ENCODE peak calls at places on chromosomes 16 and 17, in six cellular contexts. W is EL; X is activated CD8-positive, alpha-beta T cell treated with anti-CD3 and anti-CD28 coated beads, Interleukin-2, amount 10 ng/mL, durations not matched to agents 7 days and 5 days; Y is stimulated activated naive B cell treated with anti-CD40 and anti-IgM and Interleukin-4, amounts not matched to agents 10 μg/mL and 1 μg/mL and 100 μg/mL, for 72 hours; Q is M059J; N is putamen. T is an unnamed sample.

GRCh38 chr17:78736526-78737079 is 45.5 kb downstream of the CYTH1 start:
- DNase-seq in W (no peak), X (peak; percentile 71), Y (peak; percentile 75), Q (no peak), N (no peak), T (peak; percentile 90)

GRCh38 chr17:9676084-9676483 is 30.8 kb downstream of the USP43 start:
- DNase-seq in W (no peak), X (no peak), Y (no peak), Q (no peak), N (no peak), T (no peak)

GRCh38 chr16:23987443-23987842 is 151.7 kb downstream of the PRKCB start:
- DNase-seq in W (no peak), X (peak; percentile 24), Y (peak; percentile 43), Q (no peak), N (no peak), T (no peak)

GRCh38 chr16:49608801-49609200 is 235.2 kb downstream of the C16orf78 start:
- DNase-seq in W (peak; percentile 34), X (no peak), Y (no peak), Q (peak; percentile 53), N (no peak), T (no peak)

GRCh38 chr17:36657763-36658490 is 56.5 kb downstream of the MRM1 start:
- DNase-seq in W (no peak), X (peak; percentile 47), Y (no peak), Q (no peak), N (no peak), T (no peak)

GRCh38 chr17:46178550-46179198 is 14.6 kb downstream of the KANSL1 start:
- DNase-seq in W (peak; percentile 73), X (no peak), Y (no peak), Q (peak; percentile 76), N (no peak), T (no peak)

GRCh38 chr17:11559601-11560000 is 38.7 kb upstream of the DNAH9 start:
- DNase-seq in W (no peak), X (no peak), Y (no peak), Q (no peak), N (no peak), T (no peak)

GRCh38 chr17:37848690-37849616 is 75.3 kb upstream of the TBC1D3K start:
- DNase-seq in W (peak; percentile 97), X (peak; percentile 69), Y (peak; percentile 32), Q (peak; percentile 97), N (no peak), T (peak; percentile 48)

T was measured in Jurkat, Clone E6-1.